ENCODE peak calls at places on chromosomes 11 and 22, in ten cellular contexts. U is body of pancreas; R is left ventricle myocardium inferior; J is fibroblast of lung; F is IMR-90; G is psoas muscle; L is right lobe of liver; I is CD4-positive, alpha-beta T cell; P is CD8-positive, alpha-beta T cell; X is stomach. D is an unnamed sample. For H3K9me3, the result is how much of the 10 kb centered on the place peaks cover.

GRCh38 chr11:18455686-18456372 is at the start of gene LDHAL6A:
- DNase-seq in U (no peak), R (no peak), J (no peak), F (no peak), G (no peak), L (no peak), I (peak), P (no peak), X (no peak), D (no peak)

GRCh38 chr11:19316434-19316833 is 75.7 kb upstream of the E2F8 start:
- DNase-seq in U (peak), R (peak), J (peak), F (no peak), G (peak), L (no peak), I (no peak), P (no peak), X (no peak), D (no peak)

GRCh38 chr11:16982256-16982671 is 31.9 kb downstream of the PLEKHA7 start:
- DNase-seq in U (peak), R (no peak), J (no peak), F (no peak), G (no peak), L (no peak), I (no peak), P (no peak), X (peak), D (no peak)

GRCh38 chr11:108592591-108593213 is 866 bp downstream of the EXPH5 start:
- DNase-seq in U (peak), R (peak), J (no peak), F (no peak), G (no peak), L (peak), I (peak), P (peak), X (peak), D (peak)

GRCh38 chr22:39365406-39365782 is 15.6 kb downstream of the SYNGR1 start:
- DNase-seq in U (no peak), R (no peak), J (no peak), F (no peak), G (no peak), L (no peak), I (no peak), P (no peak), X (no peak), D (no peak)

GRCh38 chr11:79269923-79270322 is 170.9 kb downstream of the TENM4 start:
- DNase-seq in U (no peak), R (no peak), J (no peak), F (no peak), G (no peak), L (no peak), I (no peak), P (no peak), X (no peak), D (no peak)

GRCh38 chr11:9990221-9990973 is 303.6 kb downstream of the SBF2 start:
- DNase-seq in U (no peak), R (no peak), J (peak), F (peak), G (no peak), L (no peak), I (no peak), P (no peak), X (no peak), D (no peak)

GRCh38 chr11:35511666-35512065 is 13.8 kb downstream of the PAMR1 start:
- DNase-seq in U (peak), R (no peak), J (peak), F (peak), G (no peak), L (no peak), I (no peak), P (no peak), X (no peak), D (no peak)

GRCh38 chr11:83310718-83311117 is 24.6 kb upstream of the CCDC90B start:
- DNase-seq in U (no peak), R (no peak), J (no peak), F (no peak), G (no peak), L (no peak), I (no peak), P (no peak), X (no peak), D (no peak)

GRCh38 chr22:43624144-43624998 is 187.7 kb downstream of the EFCAB6 start:
- DNase-seq in U (no peak), R (no peak), J (no peak), F (no peak), G (no peak), L (no peak), I (no peak), P (no peak), X (no peak), D (no peak)

GRCh38 chr22:49826603-49827306 is 918 bp downstream of the BRD1 start:
- DNase-seq in U (peak), R (peak), J (peak), F (peak), G (peak), L (peak), I (peak), P (no peak), X (peak), D (peak)

GRCh38 chr11:131300304-131300703 is 70.1 kb upstream of the NTM start:
- DNase-seq in U (no peak), R (no peak), J (no peak), F (no peak), G (no peak), L (no peak), I (no peak), P (no peak), X (no peak), D (no peak)

GRCh38 chr11:57568330-57568766 is 876 bp upstream of the UBE2L6 start:
- DNase-seq in U (peak), R (no peak), J (peak), F (peak), G (no peak), L (no peak), I (no peak), P (peak), X (no peak), D (peak)

GRCh38 chr11:125408281-125408680 is 87.8 kb downstream of the FEZ1 start:
- DNase-seq in U (no peak), R (peak), J (no peak), F (no peak), G (peak), L (no peak), I (no peak), P (no peak), X (no peak), D (no peak)

GRCh38 chr11:120316880-120317688 is 8.0 kb upstream of the TLCD5 start:
- DNase-seq in U (peak), R (peak), J (peak), F (peak), G (no peak), L (no peak), I (no peak), P (no peak), X (peak), D (no peak)

GRCh38 chr11:108609681-108610080 is 16.1 kb upstream of the EXPH5 start:
- DNase-seq in U (no peak), R (no peak), J (peak), F (peak), G (no peak), L (no peak), I (no peak), P (no peak), X (no peak), D (no peak)

GRCh38 chr11:116518141-116518540 is 254.6 kb downstream of the BUD13 start:
- DNase-seq in U (no peak), R (no peak), J (no peak), F (no peak), G (no peak), L (no peak), I (no peak), P (no peak), X (peak), D (no peak)

GRCh38 chr11:9568854-9569587 is 4.4 kb upstream of the WEE1 start:
- DNase-seq in U (peak), R (peak), J (peak), F (peak), G (peak), L (peak), I (no peak), P (no peak), X (peak), D (no peak)

GRCh38 chr22:23655891-23656475 is 23.9 kb upstream of the DRICH1 start:
- DNase-seq in U (no peak), R (no peak), J (no peak), F (no peak), G (peak), L (peak), I (no peak), P (no peak), X (no peak), D (no peak)

GRCh38 chr11:68659158-68659921 is 25.0 kb upstream of the GAL start:
- DNase-seq in U (peak), R (peak), J (peak), F (peak), G (peak), L (no peak), I (no peak), P (no peak), X (no peak), D (no peak)

GRCh38 chr22:42396621-42397331 is 35.4 kb downstream of the NFAM1 start:
- DNase-seq in U (peak), R (no peak), J (no peak), F (no peak), G (no peak), L (no peak), I (no peak), P (no peak), X (no peak), D (no peak)

GRCh38 chr11:46369458-46370152 is 11.9 kb upstream of the MDK start:
- DNase-seq in U (no peak), R (no peak), J (peak), F (peak), G (peak), L (peak), I (peak), P (peak), X (peak), D (no peak)

GRCh38 chr11:95257596-95257995 is 26.6 kb upstream of the SESN3 start:
- DNase-seq in U (no peak), R (no peak), J (no peak), F (no peak), G (no peak), L (no peak), I (no peak), P (no peak), X (no peak), D (no peak)

GRCh38 chr11:6604081-6604626 is 580 bp downstream of the ILK start:
- DNase-seq in U (peak), R (no peak), J (peak), F (peak), G (peak), L (peak), I (peak), P (peak), X (peak), D (peak)

GRCh38 chr11:2942447-2942846 is 13.2 kb upstream of the PHLDA2 start:
- DNase-seq in U (no peak), R (no peak), J (no peak), F (no peak), G (no peak), L (no peak), I (no peak), P (no peak), X (no peak), D (no peak)

GRCh38 chr22:28115426-28115825 is 196.4 kb upstream of the PITPNB start:
- DNase-seq in U (no peak), R (no peak), J (no peak), F (no peak), G (no peak), L (no peak), I (no peak), P (no peak), X (no peak), D (no peak)

GRCh38 chr11:65491614-65492386 is 7.0 kb upstream of the MALAT1 start:
- DNase-seq in U (peak), R (peak), J (peak), F (peak), G (peak), L (peak), I (no peak), P (no peak), X (peak), D (no peak)

GRCh38 chr11:129703846-129704245 is 111.8 kb upstream of the TMEM45B start:
- DNase-seq in U (no peak), R (no peak), J (peak), F (no peak), G (no peak), L (no peak), I (no peak), P (no peak), X (no peak), D (no peak)

GRCh38 chr11:122721201-122721963 is 65.9 kb downstream of the UBASH3B start:
- DNase-seq in U (no peak), R (no peak), J (peak), F (peak), G (no peak), L (no peak), I (no peak), P (no peak), X (no peak), D (no peak)

GRCh38 chr11:16184588-16184987 is 171.8 kb downstream of the SOX6 start:
- DNase-seq in U (peak), R (no peak), J (peak), F (peak), G (no peak), L (no peak), I (no peak), P (no peak), X (no peak), D (no peak)

GRCh38 chr22:29700949-29701927 is 18.6 kb upstream of the CABP7 start:
- DNase-seq in U (peak), R (no peak), J (no peak), F (peak), G (no peak), L (no peak), I (peak), P (no peak), X (no peak), D (no peak)

GRCh38 chr11:118074785-118075184 is 2.1 kb upstream of the TMPRSS4 start:
- DNase-seq in U (no peak), R (no peak), J (no peak), F (no peak), G (peak), L (no peak), I (no peak), P (no peak), X (peak), D (no peak)

GRCh38 chr11:7656704-7657103 is 16.6 kb downstream of the CYB5R2 start:
- DNase-seq in U (no peak), R (no peak), J (no peak), F (no peak), G (no peak), L (no peak), I (no peak), P (no peak), X (no peak), D (no peak)

GRCh38 chr11:123956752-123957151 is 13.1 kb upstream of the OR6T1 start:
- DNase-seq in U (no peak), R (no peak), J (no peak), F (no peak), G (no peak), L (no peak), I (no peak), P (no peak), X (no peak), D (no peak)

DNA sequence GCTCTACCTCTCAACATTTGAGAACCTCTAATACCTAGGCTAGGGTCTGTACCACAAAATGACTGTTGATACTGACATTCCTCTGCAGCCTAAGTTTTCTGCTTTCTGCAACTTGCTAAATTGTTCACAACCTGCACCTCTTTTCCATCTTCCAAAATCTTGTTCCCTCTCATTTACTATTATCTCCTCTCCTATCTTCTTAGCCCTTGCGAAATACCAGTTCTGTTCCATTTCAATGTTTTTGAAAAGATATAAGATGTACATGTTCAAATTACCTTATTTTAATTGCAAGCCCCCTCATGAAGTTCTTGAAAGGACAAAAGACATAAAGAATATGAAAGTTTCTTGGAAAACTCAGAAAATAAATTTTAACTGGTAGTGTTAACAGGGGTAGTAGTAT is 72.3 kb downstream of the FAM168A start:
- DNase-seq in U (no peak), R (no peak), J (no peak), F (no peak), G (no peak), L (no peak), I (no peak), P (no peak), X (no peak), D (no peak)
- H3K9me3 ChIP-seq in U (under half), R (under half), J (under half), F (under half), G (under half), L (under half), I (under half), P (under half), X (under half), D (under half)

GRCh38 chr11:133823211-133823610 is 22.1 kb downstream of the SPATA19 start:
- DNase-seq in U (no peak), R (no peak), J (no peak), F (no peak), G (no peak), L (no peak), I (no peak), P (no peak), X (no peak), D (no peak)
- H3K9me3 ChIP-seq in U (under half), R (under half), J (under half), F (half or more), G (under half), L (under half), I (under half), P (under half), X (under half), D (under half)

DNA sequence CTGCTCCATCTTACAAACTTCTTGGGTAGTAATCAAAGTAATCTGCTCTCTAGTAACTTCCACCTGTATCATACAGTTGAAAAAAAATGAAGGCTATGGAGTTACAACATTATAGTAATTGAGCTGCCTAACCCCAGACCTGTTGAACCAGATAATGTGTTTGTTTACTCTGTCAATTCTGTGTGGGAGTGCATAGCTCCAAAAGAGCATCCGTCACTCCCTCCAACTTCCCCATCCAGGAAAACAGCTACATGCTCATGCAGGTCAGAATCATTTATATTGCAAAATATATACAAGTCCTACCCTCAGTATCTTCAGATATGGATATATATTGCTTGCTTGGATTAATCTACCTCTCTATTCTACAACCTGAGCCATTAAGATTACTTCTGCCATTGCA is 244.0 kb upstream of the ANO5 start:
- DNase-seq in U (no peak), R (no peak), J (no peak), F (no peak), G (no peak), L (no peak), I (no peak), P (no peak), X (no peak), D (no peak)
- H3K9me3 ChIP-seq in U (under half), R (under half), J (under half), F (under half), G (under half), L (under half), I (under half), P (under half), X (under half), D (under half)

GRCh38 chr22:10727393-10727792 is 4800.6 kb upstream of the OR11H1 start:
- DNase-seq in U (no peak), R (no peak), J (no peak), F (no peak), G (no peak), L (no peak), I (no peak), P (no peak), X (no peak), D (no peak)
- H3K9me3 ChIP-seq in U (under half), R (half or more), J (under half), F (under half), G (under half), L (under half), I (half or more), P (under half), X (half or more), D (under half)

DNA sequence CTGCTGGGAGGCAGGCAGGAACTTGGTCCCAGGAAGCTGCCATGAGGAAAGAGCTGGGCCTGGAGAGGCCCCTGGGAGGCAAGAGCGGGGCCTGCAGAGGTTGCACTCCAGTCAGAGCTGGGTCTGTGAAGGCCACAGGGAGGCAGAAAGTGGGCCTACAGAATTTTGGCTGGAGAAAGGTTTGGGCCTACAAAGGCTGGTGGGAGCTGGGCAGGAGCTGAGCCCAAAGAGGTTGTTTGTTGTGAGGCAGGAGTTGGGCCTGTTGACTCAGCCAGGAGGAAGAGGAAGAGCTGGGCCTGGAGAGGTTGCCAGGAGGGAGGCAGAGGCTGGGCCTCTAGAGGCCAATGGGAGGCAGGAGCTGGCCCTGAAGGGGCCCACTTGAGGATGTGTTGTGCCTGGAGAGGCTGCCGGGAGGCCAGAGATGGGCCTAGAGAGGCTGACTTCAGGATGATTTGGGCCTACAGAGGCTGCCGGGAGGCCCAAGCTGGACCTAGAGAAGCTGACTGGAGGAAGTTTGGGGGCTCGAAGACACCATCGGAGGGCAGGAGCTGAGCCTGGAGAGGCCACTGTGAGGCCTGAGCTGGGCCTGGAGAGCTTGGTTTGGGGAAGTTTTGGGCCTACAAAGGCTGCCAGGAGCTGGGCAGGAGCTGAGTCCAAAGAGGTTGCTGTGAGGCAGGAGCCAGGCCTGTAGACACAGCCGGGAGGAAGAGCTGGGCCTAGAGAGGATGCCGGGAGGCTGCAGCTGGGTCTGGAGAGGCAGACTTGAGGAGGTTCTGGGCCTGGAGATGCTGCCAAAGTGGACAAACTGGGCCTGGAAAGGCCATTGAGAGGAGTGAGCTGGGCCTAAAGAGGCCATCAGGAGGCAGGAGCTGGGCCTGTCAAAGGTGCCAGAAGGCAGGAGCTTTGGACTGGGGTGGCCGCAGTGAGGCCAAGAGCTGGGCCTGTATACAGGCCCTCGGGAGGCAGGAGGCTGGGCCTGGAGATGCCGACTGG is 40.7 kb downstream of the OR4C45 start:
- DNase-seq in U (no peak), R (no peak), J (no peak), F (no peak), G (no peak), L (no peak), I (no peak), P (no peak), X (no peak), D (no peak)
- H3K9me3 ChIP-seq in U (under half), R (under half), J (under half), F (half or more), G (under half), L (under half), I (under half), P (under half), X (half or more), D (under half)

DNA sequence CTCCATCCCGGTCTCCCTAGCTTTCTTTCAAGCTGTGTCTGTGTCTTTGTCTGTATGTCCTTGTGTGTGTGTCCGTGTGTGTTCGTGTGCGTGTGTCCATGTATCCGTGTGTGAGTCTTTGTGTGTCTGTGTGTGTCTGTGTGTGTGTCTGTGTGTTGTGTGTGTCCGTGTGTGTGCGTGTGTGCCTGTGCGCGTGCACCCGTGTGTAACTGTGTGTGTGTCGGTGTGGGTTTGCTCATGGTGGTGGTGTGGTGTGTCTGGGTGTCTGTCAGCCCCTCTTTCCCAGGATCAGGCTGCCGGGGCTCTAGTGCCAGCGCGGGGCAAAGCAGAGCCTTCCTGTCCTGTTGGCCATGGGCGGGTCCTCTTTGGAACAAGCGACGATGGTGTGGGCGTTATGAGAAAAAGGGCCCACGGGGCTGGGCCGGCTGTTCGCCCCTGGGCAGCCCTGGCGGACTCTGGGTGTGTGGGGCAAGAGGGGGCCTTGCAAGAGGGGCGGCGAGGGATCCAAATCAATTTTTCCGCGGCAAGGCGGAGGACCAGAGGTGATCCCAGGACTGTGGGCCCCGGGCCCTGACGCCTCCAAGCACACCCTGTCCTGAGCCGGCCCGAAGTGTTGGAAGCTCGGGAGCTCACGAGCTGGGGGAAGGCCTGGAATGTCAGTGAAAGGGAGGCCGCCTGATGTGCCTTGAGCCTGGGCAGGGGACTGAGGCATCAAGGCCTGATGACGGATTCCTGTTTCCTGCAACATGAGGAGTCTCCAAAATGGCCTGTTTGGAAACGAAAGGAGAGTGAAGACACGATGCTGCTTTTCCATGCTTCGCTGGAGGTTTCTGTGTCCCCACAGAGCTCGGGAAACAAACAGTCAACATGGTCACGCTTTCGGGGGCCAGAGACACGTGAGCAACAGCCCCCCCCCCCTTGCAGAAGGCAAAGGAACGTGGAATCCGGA is 3929.2 kb upstream of the OR11H1 start:
- DNase-seq in U (no peak), R (no peak), J (no peak), F (no peak), G (peak), L (no peak), I (no peak), P (no peak), X (no peak), D (no peak)
- H3K9me3 ChIP-seq in U (under half), R (half or more), J (under half), F (under half), G (under half), L (under half), I (under half), P (under half), X (half or more), D (under half)

D was measured in T-helper 17 cell.